ENCODE peak calls at places on chromosomes 11 and 22, in eight cellular contexts. X is fibroblast of lung, O is endothelial cell of umbilical vein, N is NT2/D1, G is MM.1S, B is PC-3, Z is neural progenitor cell, J is astrocyte. D is an unnamed sample.

GRCh38 chr22:37435970-37436603 is 8.8 kb upstream of the ELFN2 start:
- DNase-seq in N (no peak), X (no peak), B (no peak), O (no peak), Z (no peak), G (no peak), J (no peak), D (no peak)

GRCh38 chr11:85663781-85664560 is 958 bp downstream of the CREBZF start:
- DNase-seq in N (peak; percentile 68), J (peak; percentile 29), B (peak; percentile 78), X (peak; percentile 53), G (peak; percentile 81), Z (peak; percentile 92), O (peak; percentile 66), D (peak; percentile 85)

GRCh38 chr11:69402251-69402892 is 79.1 kb upstream of the LINC01488 start:
- DNase-seq in N (no peak), B (no peak), J (no peak), X (no peak), O (no peak), G (no peak), Z (no peak), D (no peak)

GRCh38 chr11:61083601-61084147 is 18.6 kb upstream of the CD5 start:
- DNase-seq in O (no peak), J (no peak), X (no peak), N (no peak), B (no peak), G (no peak), Z (no peak), D (no peak)

GRCh38 chr11:115317428-115318185 is 186.6 kb downstream of the CADM1 start:
- DNase-seq in X (peak; percentile 38), B (no peak), G (no peak), O (no peak), Z (no peak), N (no peak), J (peak; percentile 27), D (no peak)

GRCh38 chr22:27919943-27920755 is 1.1 kb upstream of the PITPNB start:
- DNase-seq in G (no peak), O (peak; percentile 78), X (peak; percentile 68), N (peak; percentile 20), Z (peak; percentile 84), J (peak; percentile 61), B (peak; percentile 9), D (peak; percentile 36)

GRCh38 chr11:2304156-2305139 is 2.6 kb downstream of the TSPAN32 start:
- DNase-seq in O (no peak), N (no peak), G (no peak), Z (no peak), X (no peak), J (no peak), B (no peak), D (peak; percentile 18)

GRCh38 chr11:66934971-66935779 is 23.0 kb downstream of the PC start:
- DNase-seq in J (peak; percentile 74), G (no peak), O (no peak), X (peak; percentile 69), B (no peak), Z (no peak), N (no peak), D (no peak)

GRCh38 chr11:125164422-125165110 is at the start of gene PKNOX2:
- DNase-seq in X (peak; percentile 79), O (peak; percentile 65), B (peak; percentile 63), N (peak; percentile 80), J (peak; percentile 67), Z (peak; percentile 94), G (peak; percentile 50), D (peak; percentile 65)

GRCh38 chr11:2573240-2574042 is 126.4 kb downstream of the KCNQ1OT1 start:
- DNase-seq in X (no peak), Z (no peak), J (no peak), N (no peak), O (no peak), B (no peak), G (no peak), D (no peak)

GRCh38 chr11:59710136-59710847 is 3.4 kb downstream of the OR10V1 start:
- DNase-seq in G (no peak), X (peak; percentile 32), Z (no peak), J (peak; percentile 18), B (no peak), N (no peak), O (no peak), D (no peak)

GRCh38 chr11:1199689-1200610 is 22.9 kb upstream of the MUC5B start:
- DNase-seq in J (no peak), G (no peak), X (no peak), B (peak; percentile 44), N (no peak), O (no peak), Z (no peak), D (no peak)

GRCh38 chr11:16737860-16738197 is 618 bp upstream of the C11orf58 start:
- DNase-seq in Z (peak; percentile 24), G (no peak), X (peak; percentile 19), J (no peak), B (no peak), N (peak; percentile 3), O (no peak), D (no peak)

DNA sequence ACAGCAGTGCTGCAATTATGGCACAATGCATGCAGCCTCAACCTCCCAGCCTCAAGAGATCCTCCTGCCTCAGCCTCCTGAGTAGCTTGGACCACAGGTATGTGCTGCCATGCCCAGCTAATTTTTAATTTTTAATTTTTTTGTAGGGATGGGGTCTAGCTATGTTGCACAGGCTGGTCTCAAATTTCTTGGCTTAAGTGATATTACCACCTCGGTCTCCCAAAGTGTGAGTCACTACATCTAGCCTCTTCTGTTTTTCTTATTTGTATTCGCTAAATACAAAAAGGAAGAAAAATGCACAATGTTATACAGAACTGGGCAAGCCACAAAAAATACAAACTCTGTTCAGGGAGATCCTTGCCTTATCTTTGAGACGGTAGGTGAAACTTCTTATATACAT is 62.1 kb downstream of the DDI1 start:
- DNase-seq in J (no peak), Z (no peak), X (peak; percentile 31), B (no peak), G (no peak), O (no peak), N (no peak), D (no peak)
- H3K9ac ChIP-seq in J (no peak overlapping the region), Z (no peak overlapping the region), X (no peak overlapping the region), B (no peak overlapping the region), G (no peak overlapping the region), O (no peak overlapping the region), N (no peak overlapping the region), D (no peak overlapping the region)

GRCh38 chr11:133819114-133819513 is 26.2 kb downstream of the SPATA19 start:
- DNase-seq in N (no peak), X (no peak), Z (no peak), B (no peak), G (no peak), J (no peak), O (no peak), D (no peak)
- H3K9me3 ChIP-seq in N (no peaks in the 10 kb centered on the region), X (no peaks in the 10 kb centered on the region), Z (no peaks in the 10 kb centered on the region), B (peaks cover 4% of the 10 kb centered on the region), G (no peaks in the 10 kb centered on the region), J (no peaks in the 10 kb centered on the region), O (no peaks in the 10 kb centered on the region), D (no peaks in the 10 kb centered on the region)

DNA sequence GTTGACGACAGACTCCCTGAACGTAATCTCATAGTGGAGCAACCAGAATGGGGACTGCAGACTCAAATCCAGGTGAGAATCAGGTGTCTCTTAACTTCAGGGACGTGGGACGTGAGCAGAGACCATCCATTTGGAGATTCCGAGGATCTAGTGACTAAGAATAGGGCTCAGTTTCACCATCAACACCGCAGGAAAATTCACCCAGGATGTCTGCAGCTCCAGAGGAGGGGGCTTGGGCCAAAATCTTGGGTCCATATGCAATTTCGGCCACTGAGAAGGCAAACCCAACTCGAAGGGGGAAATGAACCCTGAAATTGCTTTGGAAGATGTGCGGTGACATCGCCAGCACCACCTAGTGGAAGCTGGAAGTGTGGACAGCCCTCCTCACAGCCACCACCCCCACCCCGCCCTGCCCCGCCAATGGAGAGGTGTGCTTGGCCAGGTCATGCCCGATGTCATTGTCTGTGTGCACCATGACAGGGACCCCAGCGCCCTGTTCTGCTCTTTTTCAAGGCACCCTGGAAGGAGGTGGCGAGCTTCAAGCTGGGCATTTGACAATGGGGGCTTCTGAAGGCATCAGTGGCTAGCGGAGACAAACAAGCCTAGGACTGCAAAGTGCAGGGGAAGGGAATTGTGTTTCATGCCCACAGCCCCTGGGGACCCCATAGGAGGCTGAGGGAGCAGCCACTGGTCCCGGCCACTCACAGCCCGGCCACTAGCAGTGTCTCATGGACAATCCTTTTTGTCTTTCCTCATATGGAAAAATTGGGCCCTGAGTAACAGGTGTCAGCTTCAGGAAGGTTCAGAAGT is 24.8 kb downstream of the APOL1 start:
- DNase-seq in N (peak; percentile 35), Z (peak; percentile 78), J (peak; percentile 35), X (peak; percentile 53), O (peak; percentile 59), B (peak; percentile 50), G (peak; percentile 72), D (peak; percentile 63)
- H3K9ac ChIP-seq in N (no peak overlapping the region), Z (no peak overlapping the region), J (no peak overlapping the region), X (no peak overlapping the region), O (no peak overlapping the region), B (no peak overlapping the region), G (no peak overlapping the region), D (peak overlapping the region; percentile 38)

DNA sequence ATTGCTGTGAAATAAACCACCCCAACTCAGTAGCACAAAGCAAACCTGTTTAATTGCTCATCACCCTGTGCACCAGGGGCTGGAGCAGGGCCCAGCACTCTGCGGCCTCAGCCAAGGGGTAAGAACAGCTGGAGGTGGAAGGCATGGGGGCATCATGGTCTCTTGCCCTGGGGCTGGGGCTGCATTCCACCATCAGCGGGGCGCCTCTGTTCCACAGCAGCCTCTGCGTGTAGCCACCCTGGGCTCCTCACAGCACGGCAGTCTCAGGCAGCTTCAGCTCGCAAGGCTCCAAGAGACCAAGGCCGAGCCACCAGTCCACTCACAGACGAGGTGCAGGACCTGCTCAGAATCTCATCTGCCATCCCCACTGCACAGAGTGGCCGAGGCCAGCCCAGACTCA is 630.7 kb downstream of the TBC1D22A start:
- DNase-seq in X (no peak), Z (no peak), O (no peak), J (no peak), G (no peak), B (no peak), N (no peak), D (no peak)
- H3K9me3 ChIP-seq in X (no peaks in the 10 kb centered on the region), Z (no peaks in the 10 kb centered on the region), O (no peaks in the 10 kb centered on the region), J (peaks cover 4% of the 10 kb centered on the region), G (no peaks in the 10 kb centered on the region), B (no peaks in the 10 kb centered on the region), N (no peaks in the 10 kb centered on the region), D (no peaks in the 10 kb centered on the region)